ENCODE peak calls at places on chromosome 10, in seven cellular contexts. One of them, this sample, is unnamed.

GRCh38 chr10:82942572-82943091 is 1067.6 kb downstream of the NRG3 start:
- DNase-seq in testis: peak
- DNase-seq in activated T-helper 9 cell treated with anti-CD3 and anti-CD28 coated beads, Interleukin-2, amount 50 U/mL, for 16 hours: no peak
- DNase-seq in stimulated activated CD8-positive, alpha-beta memory T cell treated with anti-CD3 and anti-CD28 coated beads, Interleukin-7, amount 100 ng/mL, for 4 hours: no peak
- DNase-seq in EL: peak
- DNase-seq in ELR: peak
- DNase-seq in NCI-H345: no peak
- DNase-seq in this sample: peak

GRCh38 chr10:126935263-126935946 is 30.2 kb downstream of the DOCK1 start:
- DNase-seq in testis: no peak
- DNase-seq in activated T-helper 9 cell treated with anti-CD3 and anti-CD28 coated beads, Interleukin-2, amount 50 U/mL, for 16 hours: no peak
- DNase-seq in stimulated activated CD8-positive, alpha-beta memory T cell treated with anti-CD3 and anti-CD28 coated beads, Interleukin-7, amount 100 ng/mL, for 4 hours: no peak
- DNase-seq in EL: peak
- DNase-seq in ELR: peak
- DNase-seq in NCI-H345: no peak
- DNase-seq in this sample: no peak

GRCh38 chr10:76558586-76558985 is 1079.0 kb downstream of the KCNMA1 start:
- DNase-seq in testis: no peak
- DNase-seq in activated T-helper 9 cell treated with anti-CD3 and anti-CD28 coated beads, Interleukin-2, amount 50 U/mL, for 16 hours: no peak
- DNase-seq in stimulated activated CD8-positive, alpha-beta memory T cell treated with anti-CD3 and anti-CD28 coated beads, Interleukin-7, amount 100 ng/mL, for 4 hours: no peak
- DNase-seq in EL: peak
- DNase-seq in ELR: peak
- DNase-seq in NCI-H345: no peak
- DNase-seq in this sample: no peak

GRCh38 chr10:6780008-6780677 is 200.1 kb upstream of the PRKCQ start:
- DNase-seq in testis: no peak
- DNase-seq in activated T-helper 9 cell treated with anti-CD3 and anti-CD28 coated beads, Interleukin-2, amount 50 U/mL, for 16 hours: no peak
- DNase-seq in stimulated activated CD8-positive, alpha-beta memory T cell treated with anti-CD3 and anti-CD28 coated beads, Interleukin-7, amount 100 ng/mL, for 4 hours: no peak
- DNase-seq in EL: no peak
- DNase-seq in ELR: no peak
- DNase-seq in NCI-H345: no peak
- DNase-seq in this sample: no peak

GRCh38 chr10:54622017-54622416 is 179.0 kb downstream of the PCDH15 start:
- DNase-seq in testis: no peak
- DNase-seq in activated T-helper 9 cell treated with anti-CD3 and anti-CD28 coated beads, Interleukin-2, amount 50 U/mL, for 16 hours: no peak
- DNase-seq in stimulated activated CD8-positive, alpha-beta memory T cell treated with anti-CD3 and anti-CD28 coated beads, Interleukin-7, amount 100 ng/mL, for 4 hours: no peak
- DNase-seq in EL: no peak
- DNase-seq in ELR: no peak
- DNase-seq in NCI-H345: no peak
- DNase-seq in this sample: peak

GRCh38 chr10:29585488-29585976 is 49.2 kb downstream of the SVIL start:
- DNase-seq in testis: peak
- DNase-seq in activated T-helper 9 cell treated with anti-CD3 and anti-CD28 coated beads, Interleukin-2, amount 50 U/mL, for 16 hours: no peak
- DNase-seq in stimulated activated CD8-positive, alpha-beta memory T cell treated with anti-CD3 and anti-CD28 coated beads, Interleukin-7, amount 100 ng/mL, for 4 hours: no peak
- DNase-seq in EL: no peak
- DNase-seq in ELR: peak
- DNase-seq in NCI-H345: peak
- DNase-seq in this sample: no peak

GRCh38 chr10:70477661-70478162 is 855 bp upstream of the PALD1 start:
- DNase-seq in testis: peak
- DNase-seq in activated T-helper 9 cell treated with anti-CD3 and anti-CD28 coated beads, Interleukin-2, amount 50 U/mL, for 16 hours: peak
- DNase-seq in stimulated activated CD8-positive, alpha-beta memory T cell treated with anti-CD3 and anti-CD28 coated beads, Interleukin-7, amount 100 ng/mL, for 4 hours: peak
- DNase-seq in EL: no peak
- DNase-seq in ELR: peak
- DNase-seq in NCI-H345: no peak
- DNase-seq in this sample: peak

GRCh38 chr10:69202332-69202731 is 17.8 kb upstream of the HKDC1 start:
- DNase-seq in testis: no peak
- DNase-seq in activated T-helper 9 cell treated with anti-CD3 and anti-CD28 coated beads, Interleukin-2, amount 50 U/mL, for 16 hours: no peak
- DNase-seq in stimulated activated CD8-positive, alpha-beta memory T cell treated with anti-CD3 and anti-CD28 coated beads, Interleukin-7, amount 100 ng/mL, for 4 hours: no peak
- DNase-seq in EL: no peak
- DNase-seq in ELR: no peak
- DNase-seq in NCI-H345: no peak
- DNase-seq in this sample: peak

GRCh38 chr10:114682121-114682520 is 24.0 kb upstream of the ABLIM1 start:
- DNase-seq in testis: no peak
- DNase-seq in activated T-helper 9 cell treated with anti-CD3 and anti-CD28 coated beads, Interleukin-2, amount 50 U/mL, for 16 hours: no peak
- DNase-seq in stimulated activated CD8-positive, alpha-beta memory T cell treated with anti-CD3 and anti-CD28 coated beads, Interleukin-7, amount 100 ng/mL, for 4 hours: no peak
- DNase-seq in EL: no peak
- DNase-seq in ELR: no peak
- DNase-seq in NCI-H345: no peak
- DNase-seq in this sample: no peak

GRCh38 chr10:1037098-1037497 is 11.4 kb upstream of the IDI2 start:
- DNase-seq in testis: no peak
- DNase-seq in activated T-helper 9 cell treated with anti-CD3 and anti-CD28 coated beads, Interleukin-2, amount 50 U/mL, for 16 hours: no peak
- DNase-seq in stimulated activated CD8-positive, alpha-beta memory T cell treated with anti-CD3 and anti-CD28 coated beads, Interleukin-7, amount 100 ng/mL, for 4 hours: no peak
- DNase-seq in EL: no peak
- DNase-seq in ELR: no peak
- DNase-seq in NCI-H345: no peak
- DNase-seq in this sample: no peak

GRCh38 chr10:70830185-70830584 is 14.4 kb downstream of the SGPL1 start:
- DNase-seq in testis: no peak
- DNase-seq in activated T-helper 9 cell treated with anti-CD3 and anti-CD28 coated beads, Interleukin-2, amount 50 U/mL, for 16 hours: no peak
- DNase-seq in stimulated activated CD8-positive, alpha-beta memory T cell treated with anti-CD3 and anti-CD28 coated beads, Interleukin-7, amount 100 ng/mL, for 4 hours: no peak
- DNase-seq in EL: no peak
- DNase-seq in ELR: peak
- DNase-seq in NCI-H345: no peak
- DNase-seq in this sample: peak

GRCh38 chr10:15419279-15419874 is 48.3 kb upstream of the FAM171A1 start:
- DNase-seq in testis: peak
- DNase-seq in activated T-helper 9 cell treated with anti-CD3 and anti-CD28 coated beads, Interleukin-2, amount 50 U/mL, for 16 hours: no peak
- DNase-seq in stimulated activated CD8-positive, alpha-beta memory T cell treated with anti-CD3 and anti-CD28 coated beads, Interleukin-7, amount 100 ng/mL, for 4 hours: no peak
- DNase-seq in EL: peak
- DNase-seq in ELR: peak
- DNase-seq in NCI-H345: peak
- DNase-seq in this sample: peak

GRCh38 chr10:72133517-72133916 is 45.2 kb upstream of the SPOCK2 start:
- DNase-seq in testis: no peak
- DNase-seq in activated T-helper 9 cell treated with anti-CD3 and anti-CD28 coated beads, Interleukin-2, amount 50 U/mL, for 16 hours: no peak
- DNase-seq in stimulated activated CD8-positive, alpha-beta memory T cell treated with anti-CD3 and anti-CD28 coated beads, Interleukin-7, amount 100 ng/mL, for 4 hours: no peak
- DNase-seq in EL: peak
- DNase-seq in ELR: peak
- DNase-seq in NCI-H345: no peak
- DNase-seq in this sample: peak

GRCh38 chr10:85642082-85642420 is 724.5 kb downstream of the GRID1 start:
- DNase-seq in testis: no peak
- DNase-seq in activated T-helper 9 cell treated with anti-CD3 and anti-CD28 coated beads, Interleukin-2, amount 50 U/mL, for 16 hours: no peak
- DNase-seq in stimulated activated CD8-positive, alpha-beta memory T cell treated with anti-CD3 and anti-CD28 coated beads, Interleukin-7, amount 100 ng/mL, for 4 hours: no peak
- DNase-seq in EL: no peak
- DNase-seq in ELR: peak
- DNase-seq in NCI-H345: no peak
- DNase-seq in this sample: no peak

GRCh38 chr10:29929006-29929405 is 130.4 kb downstream of the JCAD start:
- DNase-seq in testis: peak
- DNase-seq in activated T-helper 9 cell treated with anti-CD3 and anti-CD28 coated beads, Interleukin-2, amount 50 U/mL, for 16 hours: no peak
- DNase-seq in stimulated activated CD8-positive, alpha-beta memory T cell treated with anti-CD3 and anti-CD28 coated beads, Interleukin-7, amount 100 ng/mL, for 4 hours: no peak
- DNase-seq in EL: no peak
- DNase-seq in ELR: no peak
- DNase-seq in NCI-H345: no peak
- DNase-seq in this sample: no peak

GRCh38 chr10:60363187-60363586 is 26.5 kb downstream of the ANK3 start:
- DNase-seq in testis: no peak
- DNase-seq in activated T-helper 9 cell treated with anti-CD3 and anti-CD28 coated beads, Interleukin-2, amount 50 U/mL, for 16 hours: no peak
- DNase-seq in stimulated activated CD8-positive, alpha-beta memory T cell treated with anti-CD3 and anti-CD28 coated beads, Interleukin-7, amount 100 ng/mL, for 4 hours: no peak
- DNase-seq in EL: no peak
- DNase-seq in ELR: peak
- DNase-seq in NCI-H345: no peak
- DNase-seq in this sample: no peak

GRCh38 chr10:71694567-71694968 is 25.0 kb downstream of the C10orf105 start:
- DNase-seq in testis: peak
- DNase-seq in activated T-helper 9 cell treated with anti-CD3 and anti-CD28 coated beads, Interleukin-2, amount 50 U/mL, for 16 hours: no peak
- DNase-seq in stimulated activated CD8-positive, alpha-beta memory T cell treated with anti-CD3 and anti-CD28 coated beads, Interleukin-7, amount 100 ng/mL, for 4 hours: peak
- DNase-seq in EL: no peak
- DNase-seq in ELR: no peak
- DNase-seq in NCI-H345: no peak
- DNase-seq in this sample: peak

GRCh38 chr10:133349577-133350011 is 2.4 kb downstream of the PRAP1 start:
- DNase-seq in testis: no peak
- DNase-seq in activated T-helper 9 cell treated with anti-CD3 and anti-CD28 coated beads, Interleukin-2, amount 50 U/mL, for 16 hours: no peak
- DNase-seq in stimulated activated CD8-positive, alpha-beta memory T cell treated with anti-CD3 and anti-CD28 coated beads, Interleukin-7, amount 100 ng/mL, for 4 hours: no peak
- DNase-seq in EL: no peak
- DNase-seq in ELR: no peak
- DNase-seq in NCI-H345: no peak
- DNase-seq in this sample: no peak